ENCODE peak calls at places on chromosomes 5 and 9, in eight cellular contexts. Z is sigmoid colon, R is HCT116, Q is SK-N-SH, C is GM12891, V is K562, P is H1, U is HL-60. L is an unnamed sample.

GRCh38 chr5:33936004-33936380 is 194 bp upstream of the RXFP3 start:
- DNase-seq in Z (no peak), R (no peak), Q (peak; percentile 67), C (peak; percentile 62), V (peak; percentile 34), P (no peak), U (peak; percentile 26), L (peak; percentile 21)

GRCh38 chr5:106374956-106375355 is 1295.8 kb downstream of the EFNA5 start:
- DNase-seq in Z (no peak), R (no peak), Q (no peak), C (no peak), V (no peak), P (no peak), U (no peak), L (no peak)

GRCh38 chr9:105500108-105500766 is 52.4 kb downstream of the FSD1L start:
- DNase-seq in Z (no peak), R (no peak), Q (no peak), C (peak; percentile 8), V (no peak), P (no peak), U (no peak), L (no peak)

GRCh38 chr9:20330688-20331087 is 291.6 kb downstream of the MLLT3 start:
- DNase-seq in Z (no peak), R (no peak), Q (no peak), C (no peak), V (no peak), P (no peak), U (no peak), L (no peak)

GRCh38 chr5:65127181-65127901 is 354.4 kb downstream of the ADAMTS6 start:
- DNase-seq in Z (no peak), R (no peak), Q (no peak), C (no peak), V (no peak), P (no peak), U (no peak), L (no peak)

GRCh38 chr5:94908889-94909480 is 290.5 kb downstream of the SLF1 start:
- DNase-seq in Z (no peak), R (peak; percentile 35), Q (peak; percentile 43), C (no peak), V (peak; percentile 28), P (no peak), U (peak; percentile 1), L (no peak)

GRCh38 chr5:10607666-10608442 is 44.0 kb downstream of the ANKRD33B start:
- DNase-seq in Z (peak; percentile 80), R (no peak), Q (no peak), C (no peak), V (peak; percentile 41), P (no peak), U (peak; percentile 93), L (no peak)

GRCh38 chr9:86303316-86303975 is 21.1 kb upstream of the ISCA1 start:
- DNase-seq in Z (no peak), R (no peak), Q (no peak), C (no peak), V (peak; percentile 10), P (no peak), U (no peak), L (no peak)

GRCh38 chr9:115109486-115109885 is 8.5 kb downstream of the TNC start:
- DNase-seq in Z (no peak), R (no peak), Q (no peak), C (no peak), V (no peak), P (no peak), U (no peak), L (no peak)

GRCh38 chr5:31809037-31809910 is 170.3 kb downstream of the PDZD2 start:
- DNase-seq in Z (peak; percentile 80), R (peak; percentile 68), Q (peak; percentile 82), C (peak; percentile 46), V (peak; percentile 46), P (peak; percentile 49), U (peak; percentile 48), L (peak; percentile 64)

GRCh38 chr9:130184983-130185382 is 12.8 kb downstream of the NCS1 start:
- DNase-seq in Z (no peak), R (no peak), Q (no peak), C (no peak), V (no peak), P (no peak), U (no peak), L (no peak)

GRCh38 chr9:130186051-130186450 is 13.8 kb downstream of the NCS1 start:
- DNase-seq in Z (peak; percentile 89), R (no peak), Q (peak; percentile 53), C (no peak), V (no peak), P (no peak), U (no peak), L (no peak)

GRCh38 chr9:130187523-130187846 is 15.3 kb downstream of the NCS1 start:
- DNase-seq in Z (no peak), R (no peak), Q (no peak), C (no peak), V (no peak), P (no peak), U (no peak), L (no peak)

GRCh38 chr9:130186839-130187522 is 14.8 kb downstream of the NCS1 start:
- DNase-seq in Z (peak; percentile 90), R (peak; percentile 71), Q (peak; percentile 69), C (no peak), V (peak; percentile 86), P (peak; percentile 39), U (no peak), L (no peak)

GRCh38 chr9:130185494-130186005 is 13.3 kb downstream of the NCS1 start:
- DNase-seq in Z (no peak), R (no peak), Q (no peak), C (no peak), V (no peak), P (no peak), U (no peak), L (no peak)
- TF ChIP-seq POLR2AphosphoS5 in Z (no peak), R (no peak), Q (no peak), C (no peak), V (no peak), P (no peak), U (no peak), L (no peak)

DNA sequence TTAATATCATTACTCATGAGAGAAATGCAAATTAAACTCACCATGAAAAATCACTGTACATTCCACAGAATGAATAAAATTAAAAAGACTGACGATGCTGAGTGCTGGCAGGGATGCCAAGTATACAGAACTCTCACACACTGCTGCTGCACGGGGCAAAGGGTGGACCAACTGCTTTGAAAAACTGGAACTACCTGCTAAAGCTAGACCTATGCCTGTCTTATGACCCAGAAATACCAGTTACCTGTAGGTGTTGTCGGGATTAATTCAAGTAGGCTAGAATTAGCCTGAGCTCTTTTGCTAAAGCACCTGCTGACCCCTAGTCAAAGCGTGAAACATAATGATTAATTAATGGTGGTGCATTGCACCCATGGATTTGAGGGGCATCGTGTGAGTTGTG is 36.5 kb upstream of the ANKRD18A start:
- DNase-seq in Z (no peak), R (no peak), Q (no peak), C (no peak), V (no peak), P (no peak), U (no peak), L (no peak)
- TF ChIP-seq POLR2AphosphoS5 in Z (no peak), R (no peak), Q (no peak), C (no peak), V (no peak), P (no peak), U (no peak), L (no peak)

GRCh38 chr9:135993840-135994776 is 32.9 kb upstream of the UBAC1 start:
- DNase-seq in Z (no peak), R (no peak), Q (peak; percentile 72), C (no peak), V (no peak), P (no peak), U (no peak), L (no peak)

GRCh38 chr9:135990468-135991429 is 29.6 kb upstream of the UBAC1 start:
- DNase-seq in Z (no peak), R (peak; percentile 79), Q (peak; percentile 89), C (peak; percentile 58), V (peak; percentile 88), P (peak; percentile 62), U (peak; percentile 34), L (no peak)

GRCh38 chr9:135991771-135992170 is 30.6 kb upstream of the UBAC1 start:
- DNase-seq in Z (no peak), R (no peak), Q (no peak), C (no peak), V (no peak), P (no peak), U (no peak), L (no peak)

GRCh38 chr9:135993409-135993742 is 32.2 kb upstream of the UBAC1 start:
- DNase-seq in Z (no peak), R (no peak), Q (no peak), C (no peak), V (no peak), P (no peak), U (no peak), L (no peak)

DNA sequence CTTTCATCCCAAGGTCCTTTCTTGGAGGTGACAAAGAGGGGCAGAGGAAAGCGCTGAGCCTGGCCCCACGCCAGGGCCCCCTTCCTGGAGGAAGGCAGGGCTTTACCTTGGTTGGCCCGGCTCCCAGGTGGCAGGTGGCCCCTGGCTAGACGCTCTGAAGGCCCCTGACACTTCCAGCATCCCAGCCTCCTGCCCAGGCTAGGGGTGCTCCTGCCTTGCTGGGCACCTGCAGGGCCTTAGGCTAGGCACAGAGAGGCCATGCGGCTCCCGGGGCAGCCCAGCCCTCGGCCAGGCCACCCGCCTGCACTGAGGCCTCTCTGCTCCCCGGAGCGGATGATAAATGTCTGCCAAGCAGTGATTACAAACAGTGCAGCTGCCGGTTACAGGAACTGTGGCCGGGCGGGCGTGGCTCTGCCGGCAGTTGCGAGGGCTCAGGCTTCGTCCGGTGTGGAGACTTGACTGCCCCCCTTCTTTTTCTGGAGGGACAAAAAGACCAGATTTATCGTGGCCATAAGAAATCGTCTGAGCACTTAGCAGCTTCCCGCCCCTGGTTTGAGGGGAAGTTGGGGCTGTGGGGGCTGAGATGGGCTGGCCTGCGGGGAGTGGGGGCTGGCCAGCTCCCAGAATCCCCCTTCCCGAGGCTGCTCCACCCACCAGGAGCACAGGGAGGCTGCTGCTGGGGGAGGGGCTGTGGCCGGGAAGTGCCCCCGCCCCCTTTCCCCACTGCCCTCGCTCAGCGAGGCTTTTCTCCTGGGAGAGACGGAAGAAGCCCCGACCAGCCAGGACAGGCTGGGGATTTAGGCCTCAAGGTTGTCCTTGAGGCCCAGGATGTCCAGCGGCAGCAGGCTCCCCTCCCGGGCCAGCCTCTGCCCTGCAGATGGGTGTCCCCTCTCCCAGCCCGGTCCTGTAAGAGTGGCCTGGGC is 31.6 kb upstream of the UBAC1 start:
- DNase-seq in Z (peak; percentile 94), R (no peak), Q (peak; percentile 89), C (no peak), V (peak; percentile 63), P (no peak), U (peak; percentile 77), L (peak; percentile 66)
- TF ChIP-seq POLR2AphosphoS5 in Z (peak; percentile 81), R (peak; percentile 31), Q (peak; percentile 42), C (no peak), V (peak; percentile 88), P (no peak), U (no peak), L (peak; percentile 50)

GRCh38 chr5:151619812-151620462 is 28.8 kb upstream of the FAT2 start:
- DNase-seq in Z (no peak), R (no peak), Q (no peak), C (no peak), V (no peak), P (peak; percentile 69), U (no peak), L (peak; percentile 75)
- TF ChIP-seq POLR2AphosphoS5 in Z (no peak), R (no peak), Q (no peak), C (no peak), V (no peak), P (no peak), U (no peak), L (peak; percentile 56)

GRCh38 chr5:78730300-78731094 is 81.9 kb upstream of the LHFPL2 start:
- DNase-seq in Z (no peak), R (no peak), Q (no peak), C (no peak), V (no peak), P (no peak), U (no peak), L (no peak)
- TF ChIP-seq POLR2AphosphoS5 in Z (no peak), R (no peak), Q (no peak), C (no peak), V (no peak), P (no peak), U (no peak), L (no peak)